ENCODE peak calls at places on chromosomes 7 and 10, in nine cellular contexts. D, X, L, U, G, N, E, W and S are unnamed samples.

GRCh38 chr7:45217358-45217757 is 59.8 kb downstream of the RAMP3 start:
- DNase-seq in E (no peak), D (peak; percentile 46), G (peak; percentile 22), W (no peak), L (no peak), X (no peak), N (peak; percentile 65), U (no peak), S (peak; percentile 6)

GRCh38 chr7:5638994-5639393 is 142.5 kb downstream of the RNF216 start:
- DNase-seq in D (no peak), L (no peak), X (no peak), N (no peak), U (no peak), W (no peak), G (no peak), E (peak; percentile 42), S (peak; percentile 33)

GRCh38 chr7:47360301-47360900 is 221.5 kb downstream of the TNS3 start:
- DNase-seq in E (no peak), G (no peak), N (no peak), W (no peak), X (no peak), L (no peak), U (no peak), D (no peak), S (no peak)

GRCh38 chr10:70892631-70893030 is 4.3 kb upstream of the PCBD1 start:
- DNase-seq in D (no peak), L (no peak), N (no peak), U (no peak), G (no peak), X (no peak), W (no peak), E (no peak), S (no peak)

GRCh38 chr7:99380032-99380822 is 5.7 kb downstream of the ARPC1B start:
- DNase-seq in U (no peak), E (peak; percentile 49), L (peak; percentile 82), W (no peak), N (no peak), X (peak; percentile 85), G (no peak), D (no peak), S (no peak)

GRCh38 chr7:137001041-137001440 is 132.6 kb downstream of the CHRM2 start:
- DNase-seq in E (no peak), N (no peak), W (no peak), X (no peak), D (no peak), G (no peak), L (no peak), U (no peak), S (no peak)

GRCh38 chr10:36053271-36053670 is 411.2 kb upstream of the FZD8 start:
- DNase-seq in W (no peak), L (no peak), E (no peak), X (no peak), G (no peak), N (no peak), D (no peak), U (no peak), S (no peak)

GRCh38 chr7:13981070-13981469 is 8.4 kb downstream of the ETV1 start:
- DNase-seq in N (peak; percentile 44), E (peak; percentile 56), G (peak; percentile 83), L (no peak), X (peak; percentile 95), W (peak; percentile 86), D (peak; percentile 91), U (no peak), S (peak; percentile 89)

GRCh38 chr10:7482992-7483391 is 72.2 kb upstream of the SFMBT2 start:
- DNase-seq in U (peak; percentile 41), D (no peak), W (no peak), G (no peak), E (no peak), X (no peak), N (no peak), L (no peak), S (no peak)

GRCh38 chr7:90570373-90570959 is 25.7 kb upstream of the CDK14 start:
- DNase-seq in W (no peak), D (peak; percentile 18), N (peak; percentile 28), G (no peak), U (no peak), L (no peak), E (no peak), X (peak; percentile 70), S (no peak)

GRCh38 chr7:32670105-32670504 is 174.8 kb downstream of the AVL9 start:
- DNase-seq in E (no peak), G (peak; percentile 65), U (no peak), N (no peak), W (peak; percentile 84), X (peak; percentile 46), L (no peak), D (peak; percentile 87), S (peak; percentile 70)

GRCh38 chr10:89001024-89001423 is 10.4 kb downstream of the FAS start:
- DNase-seq in G (no peak), E (no peak), D (no peak), W (no peak), X (peak; percentile 54), U (no peak), L (peak; percentile 23), N (no peak), S (no peak)

DNA sequence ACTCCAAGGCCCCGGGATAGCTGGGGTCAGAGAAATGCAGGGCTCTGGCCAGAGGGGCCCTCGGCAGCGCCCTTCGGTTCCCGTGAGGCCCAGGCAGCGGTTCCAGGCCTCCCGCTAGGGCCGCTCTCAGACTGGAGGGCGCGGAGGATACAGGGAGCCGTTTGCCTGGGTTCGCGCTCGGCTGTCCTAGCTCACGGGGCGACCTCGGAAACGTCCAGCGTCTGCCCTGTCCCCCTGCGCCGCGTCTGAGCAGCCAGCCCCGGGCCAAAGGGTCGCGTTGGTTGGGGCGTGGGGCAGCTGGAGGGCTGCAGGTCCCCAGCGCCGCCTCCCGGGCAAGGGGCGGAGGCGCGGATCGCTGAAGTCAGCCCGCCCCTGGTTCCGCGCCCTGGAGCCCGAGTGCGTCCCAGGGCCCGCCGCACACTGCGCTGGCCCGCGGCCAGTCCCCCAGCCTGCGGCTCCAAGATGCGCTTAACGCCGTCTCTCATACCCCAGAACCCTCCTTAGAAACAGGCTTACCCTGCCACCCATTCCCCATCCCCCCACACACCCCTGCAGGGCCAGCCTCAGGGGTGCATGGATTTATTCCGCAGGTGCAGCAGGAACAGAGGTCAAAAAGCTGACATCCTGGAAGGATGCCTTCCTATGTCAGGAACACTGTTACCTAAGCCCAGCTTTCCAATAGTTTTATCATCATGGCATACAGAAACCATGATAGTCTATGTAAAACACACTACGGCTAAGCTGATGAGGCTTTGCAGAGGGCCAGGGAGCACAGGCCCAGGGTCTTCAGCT is 22.1 kb upstream of the OPN4 start:
- DNase-seq in N (no peak), W (no peak), U (no peak), D (no peak), X (peak; percentile 67), L (no peak), E (peak; percentile 94), G (peak; percentile 70), S (no peak)
- H3K9me2 ChIP-seq in N (no peaks in the 10 kb centered on the region), W (no peaks in the 10 kb centered on the region), U (no peaks in the 10 kb centered on the region), D (no peaks in the 10 kb centered on the region), X (no peaks in the 10 kb centered on the region), L (no peaks in the 10 kb centered on the region), E (no peaks in the 10 kb centered on the region), G (no peaks in the 10 kb centered on the region), S (no peaks in the 10 kb centered on the region)

DNA sequence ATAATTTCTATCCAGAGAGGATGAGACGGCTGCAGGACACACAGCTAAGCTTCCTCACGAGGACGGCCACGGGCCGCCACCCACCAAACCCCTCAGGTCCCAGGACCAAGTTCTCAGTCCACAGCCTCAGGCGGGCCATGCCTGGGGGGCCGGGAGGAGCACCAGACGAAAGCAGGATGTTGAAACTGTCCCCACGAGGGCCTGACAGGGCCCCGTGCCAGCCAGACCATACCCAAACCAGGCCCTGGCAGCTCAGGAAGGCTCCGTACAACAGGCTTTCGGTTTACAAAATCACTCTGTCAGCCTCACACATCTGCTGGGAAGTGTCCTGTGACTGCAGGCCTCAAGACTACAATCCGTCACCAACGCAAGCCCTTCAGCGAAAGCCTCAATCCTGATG is 14.5 kb downstream of the TUBGCP2 start:
- DNase-seq in E (no peak), N (no peak), L (no peak), D (no peak), X (no peak), U (no peak), W (no peak), G (no peak), S (no peak)
- H3K4me2 ChIP-seq in E (no peak overlapping the region), N (no peak overlapping the region), L (no peak overlapping the region), D (peak overlapping the region; percentile 69), X (no peak overlapping the region), U (no peak overlapping the region), W (no peak overlapping the region), G (no peak overlapping the region), S (peak overlapping the region; percentile 49)

DNA sequence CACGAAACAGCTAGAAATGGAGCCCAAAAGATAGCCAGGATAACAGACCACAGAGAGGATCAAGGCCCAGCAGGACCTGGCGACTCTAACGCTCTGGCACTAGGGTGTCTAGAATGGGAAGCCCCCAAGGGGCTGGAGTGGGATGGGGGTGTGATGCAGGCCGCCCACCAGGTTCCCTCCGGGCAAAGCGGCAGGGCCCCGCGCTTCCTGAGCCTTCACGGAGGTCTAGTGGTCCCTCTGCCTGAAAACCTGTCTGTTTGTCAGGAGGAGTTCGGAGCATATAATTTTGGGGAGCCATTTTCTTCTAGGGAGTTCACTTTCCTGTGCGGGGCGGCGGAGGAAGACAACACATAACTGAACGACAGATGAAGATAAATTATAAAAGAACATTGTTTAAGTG is 48.2 kb upstream of the FXYD4 start:
- DNase-seq in W (no peak), U (no peak), N (no peak), D (no peak), E (no peak), L (no peak), G (no peak), X (no peak), S (no peak)
- H3K4me3 ChIP-seq in W (no peak overlapping the region), U (peak overlapping the region; percentile 39), N (peak overlapping the region; percentile 6), D (no peak overlapping the region), E (peak overlapping the region; percentile 78), L (no peak overlapping the region), G (no peak overlapping the region), X (no peak overlapping the region), S (no peak overlapping the region)

GRCh38 chr7:100521076-100521475 is 17.9 kb upstream of the AGFG2 start:
- DNase-seq in E (no peak), L (no peak), G (no peak), N (no peak), X (no peak), U (no peak), D (no peak), W (no peak), S (no peak)
- H3K9me2 ChIP-seq in E (no peaks in the 10 kb centered on the region), L (no peaks in the 10 kb centered on the region), G (no peaks in the 10 kb centered on the region), N (no peaks in the 10 kb centered on the region), X (no peaks in the 10 kb centered on the region), U (no peaks in the 10 kb centered on the region), D (no peaks in the 10 kb centered on the region), W (no peaks in the 10 kb centered on the region), S (no peaks in the 10 kb centered on the region)

DNA sequence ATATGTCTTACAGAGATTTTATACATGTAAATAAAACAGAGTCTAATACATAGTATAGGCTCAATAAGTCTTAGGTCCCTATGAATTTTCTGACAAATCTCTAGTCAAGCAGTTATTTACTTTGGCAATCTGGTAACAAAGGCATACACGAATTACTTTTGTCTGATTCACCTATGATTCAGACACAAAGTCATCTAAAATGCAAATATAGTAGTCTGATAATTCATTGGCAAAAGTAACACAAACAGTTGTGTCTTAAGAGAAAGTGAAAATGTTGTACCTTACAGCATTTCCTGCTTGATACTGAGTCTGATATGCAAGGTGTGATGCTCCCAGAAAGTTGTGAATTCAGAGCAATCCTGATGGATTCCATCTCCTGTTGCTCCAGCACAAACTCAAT is 209.4 kb upstream of the PRSS1 start:
- DNase-seq in L (no peak), N (no peak), X (peak; percentile 84), G (no peak), W (no peak), U (peak; percentile 38), D (peak; percentile 92), E (no peak), S (peak; percentile 94)
- H3K4me2 ChIP-seq in L (no peak overlapping the region), N (peak overlapping the region; percentile 4), X (peak overlapping the region; percentile 7), G (no peak overlapping the region), W (peak overlapping the region; percentile 1), U (peak overlapping the region; percentile 9), D (peak overlapping the region; percentile 58), E (no peak overlapping the region), S (peak overlapping the region; percentile 25)